ENCODE peak calls at places on chromosome X, in five cellular contexts. E is neuronal stem cell, G is thoracic aorta, A is kidney, Q is stomach. T is an unnamed sample.

GRCh38 chrX:25012793-25013592 is 2.8 kb downstream of the ARX start:
- DNase-seq in Q (no peak), E (no peak), A (no peak), G (no peak), T (no peak)

GRCh38 chrX:66625525-66625924 is 13.4 kb downstream of the EDA2R start:
- DNase-seq in Q (no peak), E (no peak), A (no peak), G (no peak), T (no peak)

GRCh38 chrX:71181558-71181909 is 36.9 kb downstream of the NLGN3 start:
- DNase-seq in Q (no peak), A (no peak), E (no peak), G (no peak), T (peak; percentile 76)

GRCh38 chrX:67563469-67564448 is 19.9 kb downstream of the AR start:
- DNase-seq in Q (no peak), G (no peak), E (no peak), A (no peak), T (peak; percentile 20)

GRCh38 chrX:15447985-15448639 is 45.0 kb downstream of the PIR start:
- DNase-seq in E (peak; percentile 8), G (no peak), Q (no peak), A (no peak), T (no peak)

GRCh38 chrX:125507119-125507518 is 187.4 kb downstream of the TEX13C start:
- DNase-seq in E (no peak), A (no peak), G (no peak), Q (no peak), T (no peak)

GRCh38 chrX:47540754-47541538 is 20.1 kb upstream of the ARAF start:
- DNase-seq in A (no peak), Q (peak; percentile 69), G (peak; percentile 19), E (peak; percentile 56), T (peak; percentile 87)

GRCh38 chrX:46703980-46704379 is 54.9 kb downstream of the SLC9A7 start:
- DNase-seq in E (no peak), A (no peak), G (no peak), Q (no peak), T (no peak)

GRCh38 chrX:134642394-134642793 is 15.9 kb downstream of the PLAC1 start:
- DNase-seq in E (no peak), A (no peak), G (no peak), Q (no peak), T (no peak)

GRCh38 chrX:31499120-31499519 is 427.3 kb upstream of the FTHL17 start:
- DNase-seq in E (no peak), A (no peak), G (no peak), Q (no peak), T (peak; percentile 45)

GRCh38 chrX:44842555-44843317 is 1.1 kb upstream of the DUSP21 start:
- DNase-seq in Q (no peak), A (no peak), G (no peak), E (no peak), T (no peak)

GRCh38 chrX:24392709-24393108 is 32.3 kb downstream of the SUPT20HL1 start:
- DNase-seq in G (no peak), Q (no peak), A (no peak), E (no peak), T (no peak)

GRCh38 chrX:110081740-110082139 is 78.8 kb downstream of the TMEM164 start:
- DNase-seq in Q (peak; percentile 39), G (no peak), A (no peak), E (no peak), T (no peak)

GRCh38 chrX:35244088-35244741 is 301.6 kb downstream of the FAM47B start:
- DNase-seq in E (no peak), G (no peak), Q (no peak), A (no peak), T (no peak)

GRCh38 chrX:13699183-13699826 is 10.4 kb downstream of the RAB9A start:
- DNase-seq in G (no peak), E (no peak), A (no peak), Q (peak; percentile 33), T (no peak)

GRCh38 chrX:48848847-48849246 is 13.4 kb upstream of the PCSK1N start:
- DNase-seq in A (no peak), Q (no peak), E (no peak), G (no peak), T (no peak)

GRCh38 chrX:53678667-53679066 is 7.9 kb downstream of the HUWE1 start:
- DNase-seq in G (no peak), A (no peak), Q (no peak), E (no peak), T (no peak)

GRCh38 chrX:46882266-46882665 is 30.0 kb upstream of the JADE3 start:
- DNase-seq in Q (no peak), G (no peak), A (no peak), E (peak; percentile 6), T (peak; percentile 11)

GRCh38 chrX:11953615-11954014 is 184.7 kb upstream of the FRMPD4 start:
- DNase-seq in A (no peak), Q (no peak), G (no peak), E (peak; percentile 3), T (no peak)

GRCh38 chrX:107758231-107758766 is 17.3 kb downstream of the TSC22D3 start:
- DNase-seq in E (no peak), G (no peak), Q (no peak), A (no peak), T (peak; percentile 55)

GRCh38 chrX:14777484-14777883 is 95.4 kb downstream of the FANCB start:
- DNase-seq in A (no peak), Q (no peak), E (no peak), G (no peak), T (no peak)

GRCh38 chrX:118530537-118530936 is 34.9 kb downstream of the DOCK11 start:
- DNase-seq in G (no peak), E (no peak), A (no peak), Q (no peak), T (peak; percentile 56)

GRCh38 chrX:72712094-72712755 is 1.9 kb downstream of the PHKA1 start:
- DNase-seq in E (no peak), Q (no peak), G (no peak), A (no peak), T (no peak)

GRCh38 chrX:151537572-151537971 is 25.9 kb upstream of the PASD1 start:
- DNase-seq in G (no peak), A (no peak), Q (no peak), E (no peak), T (no peak)

GRCh38 chrX:51643377-51643776 is 24.7 kb upstream of the CENPVL3 start:
- DNase-seq in E (no peak), A (no peak), G (no peak), Q (no peak), T (no peak)
- H3K4me3 ChIP-seq in E (no peak overlapping the region), A (no peak overlapping the region), G (no peak overlapping the region), Q (no peak overlapping the region), T (no peak overlapping the region)

DNA sequence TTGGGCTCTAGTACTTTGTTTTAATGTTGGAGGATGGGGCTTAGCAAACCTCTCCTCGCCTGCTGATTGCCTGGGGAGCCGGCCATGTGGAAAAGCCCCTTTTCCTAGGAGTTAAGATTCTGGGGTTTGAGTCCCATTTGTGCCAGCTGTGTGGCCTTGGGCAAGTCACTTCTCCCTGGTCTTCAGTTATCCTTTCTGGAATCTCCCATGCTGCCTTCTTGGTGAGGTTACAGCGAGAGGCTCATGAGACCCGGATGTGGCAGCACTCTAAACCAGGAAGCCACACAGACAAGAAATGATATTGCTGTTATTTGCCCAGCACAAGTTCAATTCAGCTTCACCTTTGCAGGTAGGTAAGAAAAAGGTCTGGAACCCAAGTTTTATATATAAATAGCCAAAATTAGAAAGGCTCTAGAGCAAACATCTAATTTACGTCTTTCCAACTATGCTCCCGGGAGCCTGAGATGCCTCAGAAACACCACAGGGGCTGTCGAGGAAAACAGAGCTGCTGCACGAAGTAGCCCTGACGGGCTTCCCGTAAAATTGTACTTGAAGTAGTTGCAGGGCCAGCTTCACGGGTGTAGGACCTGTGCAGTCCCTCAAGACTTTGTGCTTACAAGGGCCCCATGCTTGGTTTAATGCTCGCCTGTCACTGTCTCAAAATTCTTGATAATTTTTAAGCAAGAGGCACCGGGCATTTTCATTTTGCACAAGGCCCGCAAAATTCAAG is 8.3 kb upstream of the SASH3 start:
- DNase-seq in A (no peak), Q (no peak), G (no peak), E (no peak), T (no peak)
- H3K4me1 ChIP-seq in A (no peaks in the 10 kb centered on the region), Q (peaks cover 2% of the 10 kb centered on the region), G (no peaks in the 10 kb centered on the region), E (peaks cover 3% of the 10 kb centered on the region), T (peaks cover 8% of the 10 kb centered on the region)

DNA sequence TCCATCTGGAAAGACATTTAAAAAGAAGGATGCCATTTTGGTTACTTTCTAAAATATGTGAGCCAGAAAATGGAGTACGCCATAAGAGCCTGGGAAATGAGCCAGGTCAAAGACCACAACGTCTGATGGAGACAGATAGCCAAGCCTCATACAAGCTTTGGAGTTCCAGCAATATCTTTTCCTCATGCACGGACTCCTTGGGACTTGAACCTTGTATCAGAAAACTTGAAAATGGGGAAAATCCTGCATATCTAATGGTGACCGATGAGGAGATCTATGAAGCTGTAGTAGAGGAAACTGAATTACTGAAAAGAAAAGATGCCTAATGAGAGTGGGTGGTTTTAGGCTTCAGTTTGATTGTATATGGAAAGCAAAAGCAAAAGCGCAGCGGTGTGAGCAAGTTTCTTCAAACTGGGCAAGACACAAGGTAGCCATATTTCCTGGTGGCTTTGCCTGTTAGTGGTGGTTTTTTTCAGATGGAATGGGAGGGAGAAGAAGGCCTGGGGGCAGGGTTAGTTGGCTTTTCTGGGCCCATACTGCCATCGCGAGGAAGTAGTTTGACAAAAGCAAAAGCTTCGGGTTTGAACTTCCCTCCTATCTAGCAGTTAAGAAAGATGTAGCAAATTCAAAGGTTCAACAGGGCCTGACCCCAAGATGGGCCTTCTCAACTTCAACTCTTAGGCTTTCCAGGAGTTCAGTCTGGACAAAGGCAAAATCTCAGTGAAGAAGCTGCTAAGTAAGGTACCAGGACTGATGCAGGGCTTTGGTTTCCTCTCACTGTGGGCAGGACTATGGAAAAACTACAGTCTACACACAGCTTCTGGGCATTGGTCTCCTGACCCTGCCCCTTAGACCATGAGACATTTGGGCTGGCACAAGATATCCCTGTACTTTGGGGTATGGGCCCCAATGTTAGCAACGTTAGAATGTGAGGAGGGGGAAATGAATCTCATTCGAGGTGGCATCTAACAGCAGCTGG is 210.0 kb upstream of the STK26 start:
- DNase-seq in E (no peak), G (no peak), A (peak; percentile 75), Q (peak; percentile 76), T (no peak)
- H3K27ac ChIP-seq in E (no peak overlapping the region), G (no peak overlapping the region), A (no peak overlapping the region), Q (peak overlapping the region; percentile 20), T (no peak overlapping the region)

GRCh38 chrX:103533428-103534216 is 14.3 kb upstream of the RAB40A start:
- DNase-seq in E (peak; percentile 67), A (peak; percentile 80), G (peak; percentile 43), Q (peak; percentile 83), T (peak; percentile 71)
- H3K4me3 ChIP-seq in E (peak overlapping the region; percentile 11), A (peak overlapping the region; percentile 71), G (peak overlapping the region; percentile 69), Q (peak overlapping the region; percentile 34), T (peak overlapping the region; percentile 55)